ENCODE peak calls at places on chromosomes 4 and X, in ten cellular contexts. One of them, this sample, is unnamed.

GRCh38 chrX:25968920-25969319 is 169.2 kb upstream of the MAGEB18 start:
- DNase-seq in activated CD8-positive, alpha-beta T cell treated with anti-CD3 and anti-CD28 coated beads, Interleukin-2, amount 10 ng/mL, durations not matched to agents 7 days and 5 days: no peak
- DNase-seq in activated effector memory CD4-positive, alpha-beta T cell treated with Interleukin-2 at 50 U/mL for 16 hours: no peak
- DNase-seq in activated CD4-positive, alpha-beta T cell treated with anti-CD3 and anti-CD28 coated beads for 4 hours: no peak
- DNase-seq in iris pigment epithelial cell: peak; percentile 14
- DNase-seq in head of caudate nucleus: peak; percentile 31
- DNase-seq in COR-L47: no peak
- DNase-seq in stimulated activated CD4-positive, alpha-beta T cell treated with anti-CD3 and anti-CD28 coated beads, Interleukin-1b, Interleukin-23, amount 100 ng/mL, for 48 hours: no peak
- DNase-seq in T-helper 17 cell: no peak
- DNase-seq in HEK293T: peak; percentile 65
- DNase-seq in this sample: no peak

GRCh38 chr4:129839687-129840086 is 743.7 kb downstream of the C4orf33 start:
- DNase-seq in iris pigment epithelial cell: peak; percentile 4
- DNase-seq in COR-L47: no peak
- DNase-seq in stimulated activated CD4-positive, alpha-beta T cell treated with anti-CD3 and anti-CD28 coated beads, Interleukin-1b, Interleukin-23, amount 100 ng/mL, for 48 hours: no peak
- DNase-seq in T-helper 17 cell: no peak
- DNase-seq in HEK293T: no peak
- DNase-seq in activated effector memory CD4-positive, alpha-beta T cell treated with Interleukin-2 at 50 U/mL for 16 hours: no peak
- DNase-seq in activated CD4-positive, alpha-beta T cell treated with anti-CD3 and anti-CD28 coated beads for 4 hours: no peak
- DNase-seq in activated CD8-positive, alpha-beta T cell treated with anti-CD3 and anti-CD28 coated beads, Interleukin-2, amount 10 ng/mL, durations not matched to agents 7 days and 5 days: no peak
- DNase-seq in head of caudate nucleus: no peak
- DNase-seq in this sample: no peak

GRCh38 chrX:16870861-16871584 is 861 bp upstream of the RBBP7 start:
- DNase-seq in iris pigment epithelial cell: no peak
- DNase-seq in activated CD4-positive, alpha-beta T cell treated with anti-CD3 and anti-CD28 coated beads for 4 hours: no peak
- DNase-seq in activated effector memory CD4-positive, alpha-beta T cell treated with Interleukin-2 at 50 U/mL for 16 hours: no peak
- DNase-seq in activated CD8-positive, alpha-beta T cell treated with anti-CD3 and anti-CD28 coated beads, Interleukin-2, amount 10 ng/mL, durations not matched to agents 7 days and 5 days: peak; percentile 22
- DNase-seq in stimulated activated CD4-positive, alpha-beta T cell treated with anti-CD3 and anti-CD28 coated beads, Interleukin-1b, Interleukin-23, amount 100 ng/mL, for 48 hours: no peak
- DNase-seq in T-helper 17 cell: no peak
- DNase-seq in HEK293T: peak; percentile 16
- DNase-seq in head of caudate nucleus: peak; percentile 15
- DNase-seq in COR-L47: peak; percentile 30
- DNase-seq in this sample: no peak

GRCh38 chrX:133434197-133434820 is 19.0 kb upstream of the GPC4 start:
- DNase-seq in iris pigment epithelial cell: no peak
- DNase-seq in HEK293T: no peak
- DNase-seq in T-helper 17 cell: no peak
- DNase-seq in activated CD8-positive, alpha-beta T cell treated with anti-CD3 and anti-CD28 coated beads, Interleukin-2, amount 10 ng/mL, durations not matched to agents 7 days and 5 days: no peak
- DNase-seq in activated CD4-positive, alpha-beta T cell treated with anti-CD3 and anti-CD28 coated beads for 4 hours: no peak
- DNase-seq in head of caudate nucleus: no peak
- DNase-seq in COR-L47: no peak
- DNase-seq in stimulated activated CD4-positive, alpha-beta T cell treated with anti-CD3 and anti-CD28 coated beads, Interleukin-1b, Interleukin-23, amount 100 ng/mL, for 48 hours: no peak
- DNase-seq in activated effector memory CD4-positive, alpha-beta T cell treated with Interleukin-2 at 50 U/mL for 16 hours: no peak
- DNase-seq in this sample: no peak

GRCh38 chr4:9703391-9703790 is 78.0 kb upstream of the DRD5 start:
- DNase-seq in COR-L47: peak; percentile 47
- DNase-seq in iris pigment epithelial cell: peak; percentile 22
- DNase-seq in activated CD8-positive, alpha-beta T cell treated with anti-CD3 and anti-CD28 coated beads, Interleukin-2, amount 10 ng/mL, durations not matched to agents 7 days and 5 days: peak; percentile 86
- DNase-seq in T-helper 17 cell: peak; percentile 50
- DNase-seq in activated effector memory CD4-positive, alpha-beta T cell treated with Interleukin-2 at 50 U/mL for 16 hours: peak; percentile 47
- DNase-seq in head of caudate nucleus: peak; percentile 63
- DNase-seq in HEK293T: peak; percentile 52
- DNase-seq in activated CD4-positive, alpha-beta T cell treated with anti-CD3 and anti-CD28 coated beads for 4 hours: peak; percentile 52
- DNase-seq in stimulated activated CD4-positive, alpha-beta T cell treated with anti-CD3 and anti-CD28 coated beads, Interleukin-1b, Interleukin-23, amount 100 ng/mL, for 48 hours: peak; percentile 76
- DNase-seq in this sample: peak; percentile 64

GRCh38 chr4:137651128-137651527 is 118.8 kb upstream of the PCDH18 start:
- DNase-seq in iris pigment epithelial cell: peak; percentile 78
- DNase-seq in head of caudate nucleus: no peak
- DNase-seq in activated CD4-positive, alpha-beta T cell treated with anti-CD3 and anti-CD28 coated beads for 4 hours: no peak
- DNase-seq in COR-L47: no peak
- DNase-seq in activated effector memory CD4-positive, alpha-beta T cell treated with Interleukin-2 at 50 U/mL for 16 hours: no peak
- DNase-seq in HEK293T: no peak
- DNase-seq in activated CD8-positive, alpha-beta T cell treated with anti-CD3 and anti-CD28 coated beads, Interleukin-2, amount 10 ng/mL, durations not matched to agents 7 days and 5 days: no peak
- DNase-seq in stimulated activated CD4-positive, alpha-beta T cell treated with anti-CD3 and anti-CD28 coated beads, Interleukin-1b, Interleukin-23, amount 100 ng/mL, for 48 hours: no peak
- DNase-seq in T-helper 17 cell: no peak
- DNase-seq in this sample: no peak

GRCh38 chrX:15143050-15143824 is 126.6 kb downstream of the ASB9 start:
- DNase-seq in stimulated activated CD4-positive, alpha-beta T cell treated with anti-CD3 and anti-CD28 coated beads, Interleukin-1b, Interleukin-23, amount 100 ng/mL, for 48 hours: peak; percentile 42
- DNase-seq in activated CD8-positive, alpha-beta T cell treated with anti-CD3 and anti-CD28 coated beads, Interleukin-2, amount 10 ng/mL, durations not matched to agents 7 days and 5 days: peak; percentile 68
- DNase-seq in activated effector memory CD4-positive, alpha-beta T cell treated with Interleukin-2 at 50 U/mL for 16 hours: no peak
- DNase-seq in iris pigment epithelial cell: peak; percentile 37
- DNase-seq in head of caudate nucleus: peak; percentile 61
- DNase-seq in activated CD4-positive, alpha-beta T cell treated with anti-CD3 and anti-CD28 coated beads for 4 hours: peak; percentile 62
- DNase-seq in HEK293T: peak; percentile 52
- DNase-seq in COR-L47: peak; percentile 14
- DNase-seq in T-helper 17 cell: peak; percentile 10
- DNase-seq in this sample: no peak

GRCh38 chr4:83651846-83652245 is 115.9 kb downstream of the GPAT3 start:
- DNase-seq in iris pigment epithelial cell: no peak
- DNase-seq in activated CD8-positive, alpha-beta T cell treated with anti-CD3 and anti-CD28 coated beads, Interleukin-2, amount 10 ng/mL, durations not matched to agents 7 days and 5 days: no peak
- DNase-seq in COR-L47: no peak
- DNase-seq in activated CD4-positive, alpha-beta T cell treated with anti-CD3 and anti-CD28 coated beads for 4 hours: no peak
- DNase-seq in HEK293T: no peak
- DNase-seq in activated effector memory CD4-positive, alpha-beta T cell treated with Interleukin-2 at 50 U/mL for 16 hours: no peak
- DNase-seq in head of caudate nucleus: no peak
- DNase-seq in stimulated activated CD4-positive, alpha-beta T cell treated with anti-CD3 and anti-CD28 coated beads, Interleukin-1b, Interleukin-23, amount 100 ng/mL, for 48 hours: no peak
- DNase-seq in T-helper 17 cell: no peak
- DNase-seq in this sample: no peak

GRCh38 chr4:104446431-104446925 is 48.2 kb downstream of the CXXC4 start:
- DNase-seq in COR-L47: peak; percentile 73
- DNase-seq in head of caudate nucleus: no peak
- DNase-seq in activated effector memory CD4-positive, alpha-beta T cell treated with Interleukin-2 at 50 U/mL for 16 hours: no peak
- DNase-seq in HEK293T: no peak
- DNase-seq in iris pigment epithelial cell: no peak
- DNase-seq in activated CD4-positive, alpha-beta T cell treated with anti-CD3 and anti-CD28 coated beads for 4 hours: no peak
- DNase-seq in T-helper 17 cell: no peak
- DNase-seq in stimulated activated CD4-positive, alpha-beta T cell treated with anti-CD3 and anti-CD28 coated beads, Interleukin-1b, Interleukin-23, amount 100 ng/mL, for 48 hours: no peak
- DNase-seq in activated CD8-positive, alpha-beta T cell treated with anti-CD3 and anti-CD28 coated beads, Interleukin-2, amount 10 ng/mL, durations not matched to agents 7 days and 5 days: no peak
- DNase-seq in this sample: no peak

GRCh38 chr4:146142768-146143167 is 32.8 kb upstream of the LSM6 start:
- DNase-seq in COR-L47: no peak
- DNase-seq in iris pigment epithelial cell: no peak
- DNase-seq in HEK293T: no peak
- DNase-seq in activated CD8-positive, alpha-beta T cell treated with anti-CD3 and anti-CD28 coated beads, Interleukin-2, amount 10 ng/mL, durations not matched to agents 7 days and 5 days: no peak
- DNase-seq in activated CD4-positive, alpha-beta T cell treated with anti-CD3 and anti-CD28 coated beads for 4 hours: no peak
- DNase-seq in activated effector memory CD4-positive, alpha-beta T cell treated with Interleukin-2 at 50 U/mL for 16 hours: no peak
- DNase-seq in head of caudate nucleus: no peak
- DNase-seq in stimulated activated CD4-positive, alpha-beta T cell treated with anti-CD3 and anti-CD28 coated beads, Interleukin-1b, Interleukin-23, amount 100 ng/mL, for 48 hours: no peak
- DNase-seq in T-helper 17 cell: no peak
- DNase-seq in this sample: no peak

GRCh38 chr4:15755321-15755750 is 22.8 kb upstream of the CD38 start:
- DNase-seq in iris pigment epithelial cell: peak; percentile 87
- DNase-seq in COR-L47: no peak
- DNase-seq in stimulated activated CD4-positive, alpha-beta T cell treated with anti-CD3 and anti-CD28 coated beads, Interleukin-1b, Interleukin-23, amount 100 ng/mL, for 48 hours: peak; percentile 73
- DNase-seq in T-helper 17 cell: peak; percentile 24
- DNase-seq in head of caudate nucleus: no peak
- DNase-seq in HEK293T: no peak
- DNase-seq in activated CD4-positive, alpha-beta T cell treated with anti-CD3 and anti-CD28 coated beads for 4 hours: peak; percentile 42
- DNase-seq in activated CD8-positive, alpha-beta T cell treated with anti-CD3 and anti-CD28 coated beads, Interleukin-2, amount 10 ng/mL, durations not matched to agents 7 days and 5 days: peak; percentile 51
- DNase-seq in activated effector memory CD4-positive, alpha-beta T cell treated with Interleukin-2 at 50 U/mL for 16 hours: peak; percentile 21
- DNase-seq in this sample: peak; percentile 72

GRCh38 chrX:54024350-54024749 is 19.9 kb downstream of the PHF8 start:
- DNase-seq in iris pigment epithelial cell: no peak
- DNase-seq in activated CD4-positive, alpha-beta T cell treated with anti-CD3 and anti-CD28 coated beads for 4 hours: no peak
- DNase-seq in HEK293T: no peak
- DNase-seq in stimulated activated CD4-positive, alpha-beta T cell treated with anti-CD3 and anti-CD28 coated beads, Interleukin-1b, Interleukin-23, amount 100 ng/mL, for 48 hours: no peak
- DNase-seq in head of caudate nucleus: no peak
- DNase-seq in activated CD8-positive, alpha-beta T cell treated with anti-CD3 and anti-CD28 coated beads, Interleukin-2, amount 10 ng/mL, durations not matched to agents 7 days and 5 days: no peak
- DNase-seq in activated effector memory CD4-positive, alpha-beta T cell treated with Interleukin-2 at 50 U/mL for 16 hours: no peak
- DNase-seq in T-helper 17 cell: no peak
- DNase-seq in COR-L47: no peak
- DNase-seq in this sample: no peak

GRCh38 chr4:80926446-80926845 is 104.1 kb upstream of the BMP3 start:
- DNase-seq in COR-L47: no peak
- DNase-seq in activated CD4-positive, alpha-beta T cell treated with anti-CD3 and anti-CD28 coated beads for 4 hours: no peak
- DNase-seq in T-helper 17 cell: no peak
- DNase-seq in iris pigment epithelial cell: peak; percentile 38
- DNase-seq in activated effector memory CD4-positive, alpha-beta T cell treated with Interleukin-2 at 50 U/mL for 16 hours: no peak
- DNase-seq in HEK293T: no peak
- DNase-seq in stimulated activated CD4-positive, alpha-beta T cell treated with anti-CD3 and anti-CD28 coated beads, Interleukin-1b, Interleukin-23, amount 100 ng/mL, for 48 hours: no peak
- DNase-seq in activated CD8-positive, alpha-beta T cell treated with anti-CD3 and anti-CD28 coated beads, Interleukin-2, amount 10 ng/mL, durations not matched to agents 7 days and 5 days: no peak
- DNase-seq in head of caudate nucleus: no peak
- DNase-seq in this sample: no peak

GRCh38 chr4:138702471-138702870 is 313.1 kb upstream of the NOCT start:
- DNase-seq in T-helper 17 cell: no peak
- DNase-seq in stimulated activated CD4-positive, alpha-beta T cell treated with anti-CD3 and anti-CD28 coated beads, Interleukin-1b, Interleukin-23, amount 100 ng/mL, for 48 hours: no peak
- DNase-seq in activated CD8-positive, alpha-beta T cell treated with anti-CD3 and anti-CD28 coated beads, Interleukin-2, amount 10 ng/mL, durations not matched to agents 7 days and 5 days: no peak
- DNase-seq in head of caudate nucleus: no peak
- DNase-seq in COR-L47: no peak
- DNase-seq in iris pigment epithelial cell: no peak
- DNase-seq in activated CD4-positive, alpha-beta T cell treated with anti-CD3 and anti-CD28 coated beads for 4 hours: no peak
- DNase-seq in activated effector memory CD4-positive, alpha-beta T cell treated with Interleukin-2 at 50 U/mL for 16 hours: no peak
- DNase-seq in HEK293T: no peak
- DNase-seq in this sample: no peak

GRCh38 chrX:68754406-68754805 is 74.4 kb upstream of the EFNB1 start:
- DNase-seq in head of caudate nucleus: no peak
- DNase-seq in activated CD4-positive, alpha-beta T cell treated with anti-CD3 and anti-CD28 coated beads for 4 hours: no peak
- DNase-seq in iris pigment epithelial cell: no peak
- DNase-seq in stimulated activated CD4-positive, alpha-beta T cell treated with anti-CD3 and anti-CD28 coated beads, Interleukin-1b, Interleukin-23, amount 100 ng/mL, for 48 hours: no peak
- DNase-seq in COR-L47: no peak
- DNase-seq in activated CD8-positive, alpha-beta T cell treated with anti-CD3 and anti-CD28 coated beads, Interleukin-2, amount 10 ng/mL, durations not matched to agents 7 days and 5 days: no peak
- DNase-seq in activated effector memory CD4-positive, alpha-beta T cell treated with Interleukin-2 at 50 U/mL for 16 hours: no peak
- DNase-seq in HEK293T: no peak
- DNase-seq in T-helper 17 cell: no peak
- DNase-seq in this sample: no peak

This sample was measured in T-helper 2 cell treated with Interferon-gamma antibody and Interleukin-4, amounts not matched to agents 5 μg/mL and 100 μg/mL, for 36 hours.